ENCODE peak calls at places on chromosomes 3 and 15, in five cellular contexts. A, R, G, I and K are unnamed samples.

GRCh38 chr3:77338195-77338594 is 298.3 kb downstream of the ROBO2 start:
- DNase-seq in A (no peak), R (no peak), G (no peak), I (no peak), K (no peak)

GRCh38 chr3:46695177-46695961 is 1.9 kb upstream of the ALS2CL start:
- DNase-seq in A (peak), R (peak), G (no peak), I (peak), K (no peak)

GRCh38 chr15:90009301-90010063 is 8.4 kb downstream of the ZNF710 start:
- DNase-seq in A (no peak), R (no peak), G (no peak), I (no peak), K (no peak)

GRCh38 chr15:76181705-76182107 is 121.9 kb downstream of the TMEM266 start:
- DNase-seq in A (no peak), R (no peak), G (no peak), I (no peak), K (no peak)

GRCh38 chr3:52650437-52650836 is 35.3 kb downstream of the PBRM1 start:
- DNase-seq in A (no peak), R (no peak), G (no peak), I (no peak), K (no peak)

GRCh38 chr15:38672814-38673292 is 108.2 kb upstream of the RASGRP1 start:
- DNase-seq in A (no peak), R (no peak), G (no peak), I (no peak), K (no peak)

GRCh38 chr3:25151497-25151896 is 276.6 kb upstream of the RARB start:
- DNase-seq in A (no peak), R (no peak), G (no peak), I (no peak), K (no peak)

GRCh38 chr3:190696777-190697501 is 165.6 kb downstream of the GMNC start:
- DNase-seq in A (no peak), R (no peak), G (peak), I (no peak), K (no peak)

GRCh38 chr3:195809796-195810454 is 1.8 kb downstream of the MUC4 start:
- DNase-seq in A (peak), R (no peak), G (no peak), I (no peak), K (no peak)

GRCh38 chr3:71681224-71681668 is 44.0 kb downstream of the EIF4E3 start:
- DNase-seq in A (peak), R (peak), G (peak), I (peak), K (no peak)

GRCh38 chr3:5136211-5136610 is 14.1 kb downstream of the ARL8B start:
- DNase-seq in A (no peak), R (no peak), G (no peak), I (no peak), K (no peak)

GRCh38 chr3:4533489-4534443 is 40.6 kb downstream of the ITPR1 start:
- DNase-seq in A (peak), R (no peak), G (no peak), I (no peak), K (no peak)

GRCh38 chr3:129684270-129684669 is 77.8 kb upstream of the PLXND1 start:
- DNase-seq in A (no peak), R (no peak), G (no peak), I (no peak), K (no peak)

GRCh38 chr3:28751864-28752263 is 403.2 kb upstream of the AZI2 start:
- DNase-seq in A (no peak), R (no peak), G (no peak), I (no peak), K (no peak)

GRCh38 chr3:158718490-158719170 is 13.6 kb downstream of the RARRES1 start:
- DNase-seq in A (peak), R (no peak), G (peak), I (no peak), K (no peak)

GRCh38 chr3:71183544-71183943 is 400.0 kb downstream of the FOXP1 start:
- DNase-seq in A (no peak), R (no peak), G (no peak), I (no peak), K (no peak)

GRCh38 chr3:114706591-114707224 is 412.9 kb downstream of the TIGIT start:
- DNase-seq in A (peak), R (no peak), G (peak), I (no peak), K (no peak)

GRCh38 chr15:90232941-90233700 is 620 bp downstream of the CIB1 start:
- DNase-seq in A (peak), R (no peak), G (peak), I (peak), K (no peak)

GRCh38 chr15:87619161-87619960 is 637.2 kb downstream of the NTRK3 start:
- DNase-seq in A (no peak), R (no peak), G (peak), I (no peak), K (no peak)

GRCh38 chr3:57826952-57827723 is 71.0 kb downstream of the SLMAP start:
- DNase-seq in A (no peak), R (no peak), G (no peak), I (no peak), K (no peak)

GRCh38 chr3:45261333-45262110 is 35.4 kb upstream of the TMEM158 start:
- DNase-seq in A (no peak), R (no peak), G (peak), I (no peak), K (no peak)

GRCh38 chr3:111737712-111738097 is 121.4 kb upstream of the PHLDB2 start:
- DNase-seq in A (no peak), R (peak), G (peak), I (no peak), K (no peak)

GRCh38 chr15:33211409-33211808 is 16.9 kb upstream of the FMN1 start:
- DNase-seq in A (peak), R (no peak), G (peak), I (no peak), K (no peak)

GRCh38 chr15:66801266-66801665 is 99.2 kb downstream of the SMAD6 start:
- DNase-seq in A (no peak), R (no peak), G (no peak), I (no peak), K (no peak)

GRCh38 chr3:54957711-54958110 is 29.9 kb upstream of the LRTM1 start:
- DNase-seq in A (no peak), R (no peak), G (no peak), I (no peak), K (no peak)

GRCh38 chr15:70569139-70569717 is 194.1 kb downstream of the UACA start:
- DNase-seq in A (no peak), R (peak), G (peak), I (no peak), K (no peak)

GRCh38 chr3:36740822-36741221 is 23.5 kb downstream of the DCLK3 start:
- DNase-seq in A (no peak), R (no peak), G (no peak), I (no peak), K (no peak)

GRCh38 chr3:29976871-29977270 is 629.5 kb upstream of the TGFBR2 start:
- DNase-seq in A (no peak), R (no peak), G (no peak), I (no peak), K (no peak)

GRCh38 chr15:31069360-31070000 is 32.0 kb downstream of the TRPM1 start:
- DNase-seq in A (no peak), R (peak), G (peak), I (no peak), K (no peak)

GRCh38 chr3:195075941-195076875 is 194.8 kb downstream of the XXYLT1 start:
- DNase-seq in A (no peak), R (no peak), G (peak), I (no peak), K (no peak)

GRCh38 chr3:16305121-16305541 is 40.1 kb downstream of the OXNAD1 start:
- DNase-seq in A (no peak), R (no peak), G (no peak), I (no peak), K (no peak)